ENCODE peak calls at places on chromosomes 4 and X, in five cellular contexts. One of them, this sample, is unnamed.

GRCh38 chr4:97990409-97990808 is 152.9 kb downstream of the STPG2 start:
- DNase-seq in H4: no peak
- DNase-seq in CD8-positive, alpha-beta T cell: no peak
- DNase-seq in NCI-H748 treated with DMSO at 0.1 percent for 48 hours: no peak
- DNase-seq in hippocampal formation: no peak
- DNase-seq in this sample: no peak

GRCh38 chr4:54101190-54102041 is 1.5 kb downstream of the GSX2 start:
- DNase-seq in CD8-positive, alpha-beta T cell: no peak
- DNase-seq in H4: no peak
- DNase-seq in NCI-H748 treated with DMSO at 0.1 percent for 48 hours: peak; percentile 23
- DNase-seq in hippocampal formation: no peak
- DNase-seq in this sample: no peak

GRCh38 chrX:130741584-130741983 is 161.4 kb downstream of the ENOX2 start:
- DNase-seq in H4: no peak
- DNase-seq in NCI-H748 treated with DMSO at 0.1 percent for 48 hours: peak; percentile 9
- DNase-seq in hippocampal formation: no peak
- DNase-seq in CD8-positive, alpha-beta T cell: no peak
- DNase-seq in this sample: no peak

GRCh38 chr4:139641218-139641617 is 24.4 kb upstream of the MGST2 start:
- DNase-seq in hippocampal formation: no peak
- DNase-seq in CD8-positive, alpha-beta T cell: no peak
- DNase-seq in NCI-H748 treated with DMSO at 0.1 percent for 48 hours: no peak
- DNase-seq in H4: no peak
- DNase-seq in this sample: no peak

GRCh38 chr4:157172011-157172410 is 48.5 kb upstream of the GRIA2 start:
- DNase-seq in hippocampal formation: no peak
- DNase-seq in NCI-H748 treated with DMSO at 0.1 percent for 48 hours: no peak
- DNase-seq in CD8-positive, alpha-beta T cell: no peak
- DNase-seq in H4: no peak
- DNase-seq in this sample: no peak

GRCh38 chrX:103063191-103063845 is 653 bp downstream of the BEX1 start:
- DNase-seq in NCI-H748 treated with DMSO at 0.1 percent for 48 hours: peak; percentile 35
- DNase-seq in H4: peak; percentile 38
- DNase-seq in CD8-positive, alpha-beta T cell: no peak
- DNase-seq in hippocampal formation: no peak
- DNase-seq in this sample: no peak

GRCh38 chr4:102223461-102223860 is 121.8 kb downstream of the SLC39A8 start:
- DNase-seq in hippocampal formation: no peak
- DNase-seq in CD8-positive, alpha-beta T cell: no peak
- DNase-seq in H4: no peak
- DNase-seq in NCI-H748 treated with DMSO at 0.1 percent for 48 hours: no peak
- DNase-seq in this sample: no peak

GRCh38 chr4:4845027-4845426 is 14.4 kb upstream of the MSX1 start:
- DNase-seq in NCI-H748 treated with DMSO at 0.1 percent for 48 hours: no peak
- DNase-seq in H4: no peak
- DNase-seq in CD8-positive, alpha-beta T cell: no peak
- DNase-seq in hippocampal formation: no peak
- DNase-seq in this sample: no peak

GRCh38 chr4:5157721-5158390 is 106.6 kb downstream of the STK32B start:
- DNase-seq in hippocampal formation: no peak
- DNase-seq in H4: no peak
- DNase-seq in CD8-positive, alpha-beta T cell: no peak
- DNase-seq in NCI-H748 treated with DMSO at 0.1 percent for 48 hours: no peak
- DNase-seq in this sample: no peak

GRCh38 chr4:23861897-23862296 is 27.9 kb downstream of the PPARGC1A start:
- DNase-seq in NCI-H748 treated with DMSO at 0.1 percent for 48 hours: no peak
- DNase-seq in CD8-positive, alpha-beta T cell: no peak
- DNase-seq in hippocampal formation: no peak
- DNase-seq in H4: no peak
- DNase-seq in this sample: no peak

GRCh38 chr4:113744667-113745241 is 16.8 kb downstream of the CAMK2D start:
- DNase-seq in NCI-H748 treated with DMSO at 0.1 percent for 48 hours: no peak
- DNase-seq in H4: no peak
- DNase-seq in CD8-positive, alpha-beta T cell: no peak
- DNase-seq in hippocampal formation: no peak
- DNase-seq in this sample: no peak

GRCh38 chr4:8940792-8941491 is 69.3 kb upstream of the HMX1 start:
- DNase-seq in NCI-H748 treated with DMSO at 0.1 percent for 48 hours: no peak
- DNase-seq in CD8-positive, alpha-beta T cell: no peak
- DNase-seq in H4: no peak
- DNase-seq in hippocampal formation: no peak
- DNase-seq in this sample: no peak

GRCh38 chrX:10474510-10474909 is 145.9 kb downstream of the MID1 start:
- DNase-seq in H4: no peak
- DNase-seq in CD8-positive, alpha-beta T cell: no peak
- DNase-seq in hippocampal formation: no peak
- DNase-seq in NCI-H748 treated with DMSO at 0.1 percent for 48 hours: no peak
- DNase-seq in this sample: no peak

GRCh38 chr4:184163813-184164212 is 53.9 kb downstream of the ENPP6 start:
- DNase-seq in hippocampal formation: peak; percentile 42
- DNase-seq in NCI-H748 treated with DMSO at 0.1 percent for 48 hours: peak; percentile 3
- DNase-seq in H4: peak; percentile 30
- DNase-seq in CD8-positive, alpha-beta T cell: no peak
- DNase-seq in this sample: no peak

GRCh38 chrX:110258552-110258951 is 59.3 kb downstream of the AMMECR1 start:
- DNase-seq in hippocampal formation: no peak
- DNase-seq in H4: no peak
- DNase-seq in CD8-positive, alpha-beta T cell: no peak
- DNase-seq in NCI-H748 treated with DMSO at 0.1 percent for 48 hours: no peak
- DNase-seq in this sample: no peak

GRCh38 chr4:36004231-36004851 is 240.0 kb downstream of the ARAP2 start:
- DNase-seq in hippocampal formation: no peak
- DNase-seq in CD8-positive, alpha-beta T cell: no peak
- DNase-seq in H4: no peak
- DNase-seq in NCI-H748 treated with DMSO at 0.1 percent for 48 hours: no peak
- DNase-seq in this sample: no peak